ENCODE peak calls at places on chromosomes 3 and 15, in four cellular contexts. One of them, this sample, is unnamed.

GRCh38 chr3:184559336-184559735 is 2.2 kb upstream of the EPHB3 start:
- DNase-seq in spleen: peak
- DNase-seq in aorta: peak
- DNase-seq in cardiac fibroblast: no peak
- DNase-seq in this sample: no peak

GRCh38 chr3:33717616-33717865 is 513 bp downstream of the CLASP2 start:
- DNase-seq in aorta: peak
- DNase-seq in spleen: peak
- DNase-seq in cardiac fibroblast: peak
- DNase-seq in this sample: peak

GRCh38 chr3:58025824-58026579 is 17.8 kb downstream of the FLNB start:
- DNase-seq in aorta: peak
- DNase-seq in spleen: peak
- DNase-seq in cardiac fibroblast: no peak
- DNase-seq in this sample: no peak

GRCh38 chr3:49839193-49839809 is 17.1 kb downstream of the TRAIP start:
- DNase-seq in aorta: peak
- DNase-seq in spleen: peak
- DNase-seq in cardiac fibroblast: peak
- DNase-seq in this sample: no peak

GRCh38 chr3:110414851-110415250 is 656.8 kb upstream of the NECTIN3 start:
- DNase-seq in spleen: no peak
- DNase-seq in aorta: no peak
- DNase-seq in cardiac fibroblast: peak
- DNase-seq in this sample: no peak

GRCh38 chr3:46440531-46441294 is 24.0 kb downstream of the LTF start:
- DNase-seq in cardiac fibroblast: no peak
- DNase-seq in spleen: no peak
- DNase-seq in aorta: no peak
- DNase-seq in this sample: no peak

GRCh38 chr15:52717924-52718323 is 38.7 kb upstream of the ATOSA start:
- DNase-seq in cardiac fibroblast: no peak
- DNase-seq in spleen: no peak
- DNase-seq in aorta: no peak
- DNase-seq in this sample: no peak

GRCh38 chr3:187798531-187799520 is 53.6 kb upstream of the BCL6 start:
- DNase-seq in aorta: no peak
- DNase-seq in spleen: no peak
- DNase-seq in cardiac fibroblast: no peak
- DNase-seq in this sample: no peak

GRCh38 chr3:167967257-167968010 is 128.3 kb downstream of the GOLIM4 start:
- DNase-seq in spleen: no peak
- DNase-seq in cardiac fibroblast: no peak
- DNase-seq in aorta: no peak
- DNase-seq in this sample: no peak

GRCh38 chr3:15934389-15935195 is 136.8 kb upstream of the ANKRD28 start:
- DNase-seq in spleen: no peak
- DNase-seq in aorta: no peak
- DNase-seq in cardiac fibroblast: no peak
- DNase-seq in this sample: no peak

GRCh38 chr15:70507772-70508351 is 255.5 kb downstream of the UACA start:
- DNase-seq in aorta: no peak
- DNase-seq in cardiac fibroblast: peak
- DNase-seq in spleen: peak
- DNase-seq in this sample: no peak

GRCh38 chr3:66554178-66554577 is 53.4 kb upstream of the LRIG1 start:
- DNase-seq in spleen: no peak
- DNase-seq in aorta: no peak
- DNase-seq in cardiac fibroblast: peak
- DNase-seq in this sample: no peak

GRCh38 chr3:86837871-86838270 is 153.1 kb downstream of the VGLL3 start:
- DNase-seq in cardiac fibroblast: peak
- DNase-seq in aorta: no peak
- DNase-seq in spleen: no peak
- DNase-seq in this sample: no peak

GRCh38 chr15:42042602-42043400 is 22.0 kb upstream of the PLA2G4E start:
- DNase-seq in aorta: no peak
- DNase-seq in cardiac fibroblast: no peak
- DNase-seq in spleen: no peak
- DNase-seq in this sample: no peak

GRCh38 chr15:90954712-90955671 is at the start of gene RCCD1:
- DNase-seq in spleen: peak
- DNase-seq in aorta: peak
- DNase-seq in cardiac fibroblast: peak
- DNase-seq in this sample: peak

GRCh38 chr3:172201990-172202318 is 162.6 kb downstream of the FNDC3B start:
- DNase-seq in spleen: no peak
- DNase-seq in aorta: no peak
- DNase-seq in cardiac fibroblast: peak
- DNase-seq in this sample: no peak

GRCh38 chr15:39878401-39878775 is 41.7 kb downstream of the GPR176 start:
- DNase-seq in spleen: no peak
- DNase-seq in cardiac fibroblast: peak
- DNase-seq in aorta: no peak
- DNase-seq in this sample: no peak

GRCh38 chr15:70781236-70781635 is 17.9 kb upstream of the UACA start:
- DNase-seq in aorta: no peak
- DNase-seq in spleen: no peak
- DNase-seq in cardiac fibroblast: no peak
- DNase-seq in this sample: peak

GRCh38 chr3:195366200-195366910 is 76.5 kb downstream of the ACAP2 start:
- DNase-seq in spleen: no peak
- DNase-seq in cardiac fibroblast: peak
- DNase-seq in aorta: no peak
- DNase-seq in this sample: no peak

GRCh38 chr3:17195192-17195611 is 310.4 kb downstream of the PLCL2 start:
- DNase-seq in aorta: no peak
- DNase-seq in spleen: peak
- DNase-seq in cardiac fibroblast: peak
- DNase-seq in this sample: no peak

GRCh38 chr3:179464296-179465092 is 13.2 kb upstream of the GNB4 start:
- DNase-seq in cardiac fibroblast: no peak
- DNase-seq in aorta: no peak
- DNase-seq in spleen: peak
- DNase-seq in this sample: no peak

GRCh38 chr3:13370609-13371008 is 49.5 kb downstream of the NUP210 start:
- DNase-seq in spleen: no peak
- DNase-seq in aorta: no peak
- DNase-seq in cardiac fibroblast: no peak
- DNase-seq in this sample: no peak

GRCh38 chr3:36796896-36797295 is 32.5 kb upstream of the DCLK3 start:
- DNase-seq in cardiac fibroblast: peak
- DNase-seq in spleen: no peak
- DNase-seq in aorta: no peak
- DNase-seq in this sample: no peak

GRCh38 chr15:96789999-96790398 is 459.5 kb downstream of the NR2F2 start:
- DNase-seq in spleen: no peak
- DNase-seq in cardiac fibroblast: no peak
- DNase-seq in aorta: no peak
- DNase-seq in this sample: no peak

GRCh38 chr15:56460947-56461346 is 4.0 kb downstream of the MNS1 start:
- DNase-seq in aorta: no peak
- DNase-seq in spleen: no peak
- DNase-seq in cardiac fibroblast: no peak
- DNase-seq in this sample: no peak

GRCh38 chr15:62426387-62426956 is 261.4 kb upstream of the C2CD4B start:
- DNase-seq in cardiac fibroblast: peak
- DNase-seq in spleen: no peak
- DNase-seq in aorta: no peak
- DNase-seq in this sample: no peak

GRCh38 chr3:159763466-159764210 is 225.0 kb upstream of the IL12A start:
- DNase-seq in spleen: peak
- DNase-seq in cardiac fibroblast: peak
- DNase-seq in aorta: peak
- DNase-seq in this sample: peak

GRCh38 chr3:37730825-37731224 is 130.9 kb upstream of the CTDSPL start:
- DNase-seq in cardiac fibroblast: no peak
- DNase-seq in aorta: no peak
- DNase-seq in spleen: no peak
- DNase-seq in this sample: no peak

GRCh38 chr3:122986790-122987189 is 40.8 kb downstream of the SEMA5B start:
- DNase-seq in cardiac fibroblast: no peak
- DNase-seq in spleen: no peak
- DNase-seq in aorta: no peak
- DNase-seq in this sample: no peak

GRCh38 chr3:128845695-128846491 is 33.5 kb upstream of the ACAD9 start:
- DNase-seq in cardiac fibroblast: peak
- DNase-seq in aorta: peak
- DNase-seq in spleen: peak
- DNase-seq in this sample: no peak

GRCh38 chr3:9217784-9218513 is 31.5 kb downstream of the SRGAP3 start:
- DNase-seq in spleen: no peak
- DNase-seq in aorta: no peak
- DNase-seq in cardiac fibroblast: no peak
- DNase-seq in this sample: no peak

GRCh38 chr15:88894819-88895767 is at the start of gene HAPLN3:
- DNase-seq in spleen: no peak
- DNase-seq in cardiac fibroblast: peak
- DNase-seq in aorta: peak
- DNase-seq in this sample: peak

GRCh38 chr3:133893683-133894333 is 1.9 kb downstream of the RAB6B start:
- DNase-seq in cardiac fibroblast: no peak
- DNase-seq in aorta: no peak
- DNase-seq in spleen: no peak
- DNase-seq in this sample: no peak
- H3K4me3 ChIP-seq in cardiac fibroblast: no peak
- H3K4me3 ChIP-seq in aorta: no peak
- H3K4me3 ChIP-seq in spleen: no peak
- H3K4me3 ChIP-seq in this sample: no peak

GRCh38 chr3:52532517-52532837 is 1.2 kb downstream of the NT5DC2 start:
- DNase-seq in cardiac fibroblast: peak
- DNase-seq in aorta: peak
- DNase-seq in spleen: peak
- DNase-seq in this sample: peak

GRCh38 chr3:52532838-52533622 is 627 bp downstream of the NT5DC2 start:
- DNase-seq in cardiac fibroblast: peak
- DNase-seq in spleen: peak
- DNase-seq in aorta: peak
- DNase-seq in this sample: peak

GRCh38 chr3:52533623-52534280 is at the start of gene NT5DC2:
- DNase-seq in aorta: peak
- DNase-seq in cardiac fibroblast: peak
- DNase-seq in spleen: peak
- DNase-seq in this sample: no peak

GRCh38 chr3:52530918-52531635 is 2.6 kb downstream of the NT5DC2 start:
- DNase-seq in aorta: peak
- DNase-seq in spleen: peak
- DNase-seq in cardiac fibroblast: no peak
- DNase-seq in this sample: no peak

DNA sequence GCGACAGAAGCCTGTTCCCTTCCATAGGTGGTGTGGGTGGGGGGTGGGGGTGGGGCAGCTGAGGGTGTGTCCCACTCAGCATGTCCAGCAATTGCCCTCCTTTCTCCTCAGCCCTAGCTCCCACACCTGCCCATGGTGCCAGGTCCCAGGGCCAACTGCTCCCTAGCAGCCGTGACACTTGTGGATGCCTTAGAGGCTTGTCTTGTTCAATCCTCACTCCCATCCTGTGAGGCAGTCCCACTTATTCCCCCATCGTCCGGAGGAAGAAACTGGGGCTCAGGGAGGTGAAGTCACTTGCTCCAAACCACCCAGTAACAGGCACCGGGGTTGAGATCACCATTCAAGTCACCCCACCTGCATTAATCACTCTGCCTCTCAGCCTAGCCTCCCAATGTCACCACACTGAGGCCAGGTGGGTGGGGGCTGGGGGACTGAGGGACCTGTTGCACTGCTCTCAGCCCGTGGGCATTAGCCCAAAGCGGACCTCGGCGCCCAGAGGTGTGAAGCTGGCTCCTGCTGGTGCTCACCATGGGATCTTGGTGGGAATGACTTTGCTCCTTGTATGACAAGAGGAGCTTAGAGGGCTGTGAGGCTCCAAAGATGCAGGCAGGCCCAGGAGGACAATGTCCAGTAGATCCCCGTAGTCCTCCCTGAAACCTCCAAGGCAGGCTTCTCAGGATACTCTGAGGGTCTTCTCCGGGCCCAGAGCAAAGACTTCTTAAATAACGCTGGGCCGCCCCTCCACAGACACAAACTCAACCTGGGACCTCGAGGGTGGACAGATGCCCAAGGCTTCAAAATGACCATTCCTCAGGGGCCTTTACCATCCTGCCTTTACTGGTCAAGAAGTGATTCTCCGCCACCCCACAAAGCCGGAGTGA is 1.8 kb downstream of the NT5DC2 start:
- DNase-seq in spleen: peak
- DNase-seq in cardiac fibroblast: peak
- DNase-seq in aorta: peak
- DNase-seq in this sample: peak
- H3K4me3 ChIP-seq in spleen: no peak
- H3K4me3 ChIP-seq in cardiac fibroblast: peak
- H3K4me3 ChIP-seq in aorta: no peak
- H3K4me3 ChIP-seq in this sample: peak

GRCh38 chr3:94065819-94066218 is 3.0 kb downstream of the NSUN3 start:
- DNase-seq in cardiac fibroblast: no peak
- DNase-seq in spleen: no peak
- DNase-seq in aorta: no peak
- DNase-seq in this sample: no peak
- H3K4me3 ChIP-seq in cardiac fibroblast: no peak
- H3K4me3 ChIP-seq in spleen: no peak
- H3K4me3 ChIP-seq in aorta: no peak
- H3K4me3 ChIP-seq in this sample: no peak

GRCh38 chr15:79091204-79091867 is 756 bp upstream of the RASGRF1 start:
- DNase-seq in aorta: peak
- DNase-seq in spleen: no peak
- DNase-seq in cardiac fibroblast: peak
- DNase-seq in this sample: peak

GRCh38 chr15:79090487-79091203 is at the start of gene RASGRF1:
- DNase-seq in cardiac fibroblast: peak
- DNase-seq in aorta: peak
- DNase-seq in spleen: no peak
- DNase-seq in this sample: peak

GRCh38 chr15:79088426-79089205 is 2.0 kb downstream of the RASGRF1 start:
- DNase-seq in spleen: no peak
- DNase-seq in cardiac fibroblast: no peak
- DNase-seq in aorta: peak
- DNase-seq in this sample: peak

GRCh38 chr15:79089331-79089889 is 1.2 kb downstream of the RASGRF1 start:
- DNase-seq in aorta: peak
- DNase-seq in cardiac fibroblast: no peak
- DNase-seq in spleen: no peak
- DNase-seq in this sample: peak

DNA sequence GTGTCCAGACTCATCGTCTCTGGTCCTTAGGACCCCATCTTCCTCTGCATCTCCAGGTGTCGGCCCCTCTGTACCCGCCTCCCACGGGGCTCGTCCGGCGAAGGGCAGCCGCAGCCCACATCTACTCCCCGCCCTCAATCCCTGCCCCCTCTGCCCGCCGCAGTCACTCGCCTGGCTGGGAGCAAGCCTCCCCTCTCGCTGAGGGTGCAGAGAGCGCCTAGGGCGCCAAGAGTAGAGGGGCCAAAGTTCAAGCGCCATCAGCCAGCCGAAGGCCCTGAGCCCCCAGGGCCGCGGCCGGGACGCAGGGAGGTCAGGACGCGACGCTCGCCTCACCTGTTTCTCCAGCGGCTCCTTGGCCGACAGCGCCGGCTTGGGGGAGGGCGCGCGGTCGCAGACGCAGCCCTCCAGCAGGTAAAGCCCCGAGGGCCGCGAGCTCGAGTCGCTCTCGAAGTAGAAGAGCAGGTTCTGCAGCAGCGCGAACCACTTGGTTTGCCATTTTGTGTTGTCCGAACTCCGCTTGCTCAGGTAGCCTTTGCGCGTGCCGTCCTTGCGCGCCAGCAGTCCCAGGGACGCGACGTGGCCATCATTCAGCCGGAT is 592 bp downstream of the RASGRF1 start:
- DNase-seq in cardiac fibroblast: peak
- DNase-seq in aorta: no peak
- DNase-seq in spleen: no peak
- DNase-seq in this sample: peak
- H3K4me3 ChIP-seq in cardiac fibroblast: no peak
- H3K4me3 ChIP-seq in aorta: no peak
- H3K4me3 ChIP-seq in spleen: no peak
- H3K4me3 ChIP-seq in this sample: no peak

This sample was measured in RWPE2.